ENCODE peak calls at places on chromosome 2, in six cellular contexts. N is astrocyte of the spinal cord, P is adrenal gland, A is foreskin fibroblast, S is mesothelial cell of epicardium, I is B cell. F is an unnamed sample.

GRCh38 chr2:107025869-107026380 is 140.0 kb upstream of the ST6GAL2 start:
- DNase-seq in S (no peak), A (peak; percentile 51), P (no peak), N (peak; percentile 63), I (no peak), F (no peak)

GRCh38 chr2:99878951-99879350 is 263.4 kb downstream of the AFF3 start:
- DNase-seq in S (no peak), A (no peak), I (no peak), N (peak; percentile 88), P (no peak), F (no peak)

GRCh38 chr2:127351603-127352002 is 36.2 kb downstream of the MAP3K2 start:
- DNase-seq in S (no peak), A (no peak), P (no peak), N (no peak), I (no peak), F (no peak)

GRCh38 chr2:104332733-104333132 is 521.2 kb upstream of the POU3F3 start:
- DNase-seq in S (no peak), P (no peak), I (no peak), N (peak; percentile 84), A (no peak), F (no peak)

GRCh38 chr2:125172181-125172580 is 1147.1 kb downstream of the CNTNAP5 start:
- DNase-seq in N (peak; percentile 42), A (no peak), I (no peak), P (no peak), S (no peak), F (no peak)

GRCh38 chr2:130963058-130963848 is 126.5 kb downstream of the ARHGEF4 start:
- DNase-seq in P (no peak), N (no peak), A (peak; percentile 3), I (no peak), S (no peak), F (no peak)

GRCh38 chr2:7363906-7364305 is 446.7 kb downstream of the RNF144A start:
- DNase-seq in A (no peak), P (no peak), S (no peak), I (no peak), N (no peak), F (no peak)

GRCh38 chr2:48332286-48332685 is 197.7 kb upstream of the STON1 start:
- DNase-seq in N (no peak), P (no peak), A (no peak), S (no peak), I (peak; percentile 42), F (no peak)

GRCh38 chr2:136917281-136917680 is 151.9 kb downstream of the THSD7B start:
- DNase-seq in I (no peak), P (no peak), N (no peak), S (no peak), A (no peak), F (no peak)

GRCh38 chr2:66696374-66696773 is 261.4 kb downstream of the MEIS1 start:
- DNase-seq in A (no peak), N (no peak), S (no peak), I (no peak), P (no peak), F (no peak)

GRCh38 chr2:208250401-208250800 is 4.5 kb downstream of the IDH1 start:
- DNase-seq in S (no peak), A (peak; percentile 30), I (no peak), N (peak; percentile 8), P (no peak), F (no peak)

GRCh38 chr2:130332271-130333073 is 10.2 kb upstream of the IMP4 start:
- DNase-seq in I (peak; percentile 82), N (peak; percentile 80), P (peak; percentile 76), A (peak; percentile 92), S (peak; percentile 69), F (peak; percentile 72)

GRCh38 chr2:6955523-6956136 is 38.4 kb downstream of the RNF144A start:
- DNase-seq in A (peak; percentile 11), P (no peak), N (no peak), I (no peak), S (no peak), F (no peak)

GRCh38 chr2:222319576-222320440 is 21.0 kb upstream of the PAX3 start:
- DNase-seq in S (no peak), A (peak; percentile 53), I (peak; percentile 55), N (no peak), P (peak; percentile 37), F (no peak)

GRCh38 chr2:144702051-144702450 is 182.1 kb upstream of the ZEB2 start:
- DNase-seq in N (no peak), P (no peak), S (no peak), I (peak; percentile 30), A (no peak), F (no peak)

GRCh38 chr2:85457877-85458316 is 39.4 kb downstream of the SH2D6 start:
- DNase-seq in A (no peak), S (no peak), I (no peak), P (no peak), N (peak; percentile 35), F (no peak)

GRCh38 chr2:212136216-212136795 is 402.3 kb downstream of the ERBB4 start:
- DNase-seq in A (peak; percentile 3), I (no peak), P (no peak), S (no peak), N (no peak), F (no peak)

GRCh38 chr2:88832256-88832991 is 141.0 kb downstream of the RPIA start:
- DNase-seq in I (peak; percentile 21), P (no peak), S (no peak), A (no peak), N (no peak), F (no peak)

GRCh38 chr2:7835693-7836680 is 845.9 kb upstream of the ID2 start:
- DNase-seq in N (peak; percentile 22), P (no peak), S (no peak), A (peak; percentile 35), I (peak; percentile 31), F (no peak)

GRCh38 chr2:105836840-105837692 is 92.4 kb downstream of the NCK2 start:
- DNase-seq in S (no peak), I (no peak), A (no peak), N (no peak), P (no peak), F (no peak)

GRCh38 chr2:48445091-48445725 is 84.7 kb upstream of the STON1 start:
- DNase-seq in P (no peak), A (no peak), N (no peak), S (no peak), I (no peak), F (no peak)

GRCh38 chr2:161379740-161380139 is 36.4 kb upstream of the TBR1 start:
- DNase-seq in A (no peak), I (no peak), P (no peak), N (no peak), S (no peak), F (no peak)

GRCh38 chr2:138391956-138392355 is 109.6 kb upstream of the SPOPL start:
- DNase-seq in I (no peak), A (peak; percentile 57), N (no peak), P (no peak), S (no peak), F (no peak)

GRCh38 chr2:145484443-145485086 is 964.6 kb upstream of the ZEB2 start:
- DNase-seq in P (no peak), N (peak; percentile 73), I (peak; percentile 9), A (peak; percentile 88), S (no peak), F (no peak)

DNA sequence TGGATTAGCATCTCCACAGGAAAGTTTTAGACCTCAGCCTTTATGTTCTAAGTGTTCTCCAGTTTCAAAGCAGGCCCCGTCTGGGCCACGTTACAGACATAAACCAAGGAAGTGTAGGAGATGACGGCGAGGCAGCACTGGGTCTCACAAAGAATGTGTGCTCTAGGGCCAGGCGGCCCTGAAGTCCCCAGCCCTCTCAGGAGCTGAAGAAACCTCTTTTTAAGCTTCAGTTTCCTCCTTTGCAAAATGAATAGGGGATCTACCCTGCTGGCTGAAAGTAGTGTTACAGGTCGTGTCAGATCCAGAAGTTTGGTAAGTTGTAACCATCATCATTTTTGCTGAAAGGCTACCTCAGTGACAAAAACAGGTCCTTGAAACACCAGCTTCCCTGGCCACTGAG is 81.7 kb downstream of the SPRED2 start:
- DNase-seq in N (no peak), I (no peak), S (no peak), A (peak; percentile 35), P (no peak), F (no peak)
- TF ChIP-seq CTCF in N (peak; percentile 27), I (peak; percentile 28), S (peak; percentile 52), A (peak; percentile 23), P (no peak), F (peak; percentile 46)

GRCh38 chr2:190511104-190511503 is 23.4 kb downstream of the NEMP2 start:
- DNase-seq in A (peak; percentile 65), N (peak; percentile 53), S (no peak), I (no peak), P (no peak), F (no peak)
- TF ChIP-seq CTCF in A (peak; percentile 40), N (peak; percentile 50), S (peak; percentile 56), I (peak; percentile 13), P (peak; percentile 48), F (peak; percentile 54)

DNA sequence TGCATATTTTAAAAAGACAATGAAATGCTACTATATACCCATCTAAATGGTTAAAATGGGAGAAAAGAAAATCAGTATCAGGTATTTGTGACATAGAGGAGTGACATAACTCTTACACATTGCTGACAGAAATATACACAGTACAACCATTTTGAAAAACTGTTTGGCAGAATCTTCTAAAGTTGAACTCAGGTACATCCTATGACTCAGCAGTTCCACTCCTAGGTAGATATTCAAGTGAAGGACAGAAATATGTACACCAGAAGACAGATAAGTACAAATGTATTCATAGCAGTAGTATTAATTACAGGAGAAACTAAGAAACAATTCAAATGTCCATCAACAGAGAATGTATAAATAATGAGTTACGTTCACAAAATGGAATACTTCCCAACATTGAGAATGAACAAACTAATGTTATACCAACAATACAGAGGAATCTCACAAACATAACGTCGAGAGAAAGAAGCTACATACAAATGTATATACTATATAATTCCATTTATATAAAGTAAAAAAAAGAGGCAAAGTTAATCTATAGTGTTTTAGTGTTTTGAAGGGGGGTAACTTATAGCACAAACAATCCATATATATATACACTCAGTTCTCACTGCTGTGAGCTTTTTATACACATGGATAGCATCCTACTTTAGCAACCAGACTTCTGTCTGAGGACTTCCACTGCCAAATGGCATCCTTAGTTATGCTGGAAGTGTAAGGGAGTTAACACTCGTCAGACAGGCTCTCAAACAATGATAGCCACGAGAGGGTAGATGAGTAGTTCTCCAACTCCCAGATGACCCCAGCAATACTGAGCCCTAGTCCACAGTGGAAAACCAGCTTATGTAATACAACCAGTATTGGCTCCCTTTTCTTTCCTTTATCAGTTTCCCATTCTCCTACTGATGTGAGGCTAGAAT is 172.5 kb downstream of the NBAS start:
- DNase-seq in P (no peak), A (no peak), I (no peak), S (no peak), N (no peak), F (no peak)
- TF ChIP-seq CTCF in P (no peak), A (no peak), I (no peak), S (no peak), N (no peak), F (no peak)

DNA sequence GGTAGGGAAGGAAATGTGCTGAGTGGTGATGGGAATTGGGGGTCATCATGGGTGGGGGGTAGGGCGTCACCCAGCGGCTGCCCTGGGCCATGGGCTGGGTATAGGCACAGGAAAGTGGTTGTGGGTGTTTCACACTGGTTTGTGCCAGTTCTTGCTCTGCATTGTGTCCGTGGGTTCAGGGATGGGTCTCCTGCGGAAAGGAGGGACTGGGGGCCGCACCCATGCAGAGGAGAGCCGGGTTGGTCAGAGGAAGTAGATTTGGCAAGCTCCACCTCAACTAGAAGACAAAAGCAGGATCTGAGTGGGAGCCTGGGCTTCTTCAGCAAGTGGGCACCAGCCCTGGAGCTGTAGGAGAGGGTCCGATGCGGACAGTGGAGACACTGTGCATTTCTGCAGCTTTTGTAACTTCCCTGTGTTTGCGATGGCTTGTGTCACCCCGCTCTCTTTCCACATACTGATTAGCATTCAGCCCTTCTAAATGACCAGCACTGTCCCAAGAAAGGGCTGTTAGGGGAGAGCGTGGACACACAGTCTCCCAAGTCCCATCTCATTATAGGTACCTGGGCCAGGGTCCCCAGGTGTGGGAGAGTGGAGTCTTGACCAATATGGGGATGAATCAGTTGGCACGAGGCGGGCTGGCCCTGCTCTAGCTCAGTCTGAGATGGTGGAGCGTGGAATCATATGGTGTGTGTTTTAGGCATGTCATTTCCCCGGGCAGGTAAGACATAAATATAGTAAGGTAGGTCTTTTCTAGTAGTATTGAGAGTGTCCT is 67.2 kb downstream of the LRRFIP1 start:
- DNase-seq in I (no peak), N (no peak), P (no peak), A (no peak), S (no peak), F (no peak)
- TF ChIP-seq CTCF in I (no peak), N (no peak), P (no peak), A (no peak), S (no peak), F (no peak)